ENCODE peak calls at places on chromosomes 7 and 10, in ten cellular contexts. N is NCI-H1105 treated with DMSO at 0.1 percent for 48 hours; F is putamen; Y is posterior cingulate gyrus; X is stimulated activated CD8-positive, alpha-beta memory T cell treated with anti-CD3 and anti-CD28 coated beads, Interleukin-2, amount 100 ng/mL, for 48 hours; K is upper lobe of right lung; G is activated naive CD8-positive, alpha-beta T cell treated with anti-CD3 and anti-CD28 coated beads, Interleukin-2, amount 10 ng/mL, durations not matched to agents 7 days and 5 days; T is small intestine; L is naive thymus-derived CD4-positive, alpha-beta T cell; W is D341Med. D is an unnamed sample.

GRCh38 chr10:130983749-130984148 is 327.8 kb downstream of the TCERG1L start:
- DNase-seq in N (no peak), Y (no peak), K (no peak), W (no peak), L (no peak), F (no peak), G (no peak), X (no peak), T (no peak), D (no peak)

GRCh38 chr10:22805304-22805703 is 90.9 kb upstream of the PIP4K2A start:
- DNase-seq in N (peak), G (no peak), Y (peak), L (no peak), K (no peak), T (peak), W (peak), X (no peak), F (peak), D (no peak)

GRCh38 chr7:73463966-73464365 is 30.4 kb downstream of the FZD9 start:
- DNase-seq in G (no peak), F (no peak), W (no peak), X (no peak), N (no peak), T (no peak), Y (no peak), K (no peak), L (no peak), D (no peak)

GRCh38 chr10:70850097-70850496 is 34.3 kb downstream of the SGPL1 start:
- DNase-seq in W (no peak), N (no peak), L (no peak), F (no peak), G (no peak), Y (no peak), K (no peak), X (no peak), T (no peak), D (no peak)

GRCh38 chr7:945556-946255 is 8.8 kb downstream of the ADAP1 start:
- DNase-seq in N (no peak), G (no peak), F (no peak), L (no peak), Y (peak), X (no peak), K (peak), T (peak), W (no peak), D (peak)

GRCh38 chr7:2566890-2567662 is 8.3 kb downstream of the IQCE start:
- DNase-seq in W (no peak), X (no peak), K (no peak), G (no peak), F (no peak), N (no peak), L (no peak), Y (peak), T (peak), D (peak)

GRCh38 chr10:132142396-132143161 is 44.2 kb upstream of the DPYSL4 start:
- DNase-seq in K (peak), G (peak), X (no peak), F (no peak), W (peak), T (no peak), Y (peak), N (peak), L (peak), D (peak)

GRCh38 chr10:112967200-112967599 is 17.2 kb downstream of the TCF7L2 start:
- DNase-seq in N (no peak), Y (no peak), K (no peak), T (peak), X (no peak), G (no peak), F (no peak), L (no peak), W (no peak), D (no peak)

GRCh38 chr7:44172803-44173424 is 16.3 kb downstream of the GCK start:
- DNase-seq in F (no peak), W (no peak), T (no peak), Y (no peak), N (peak), G (no peak), L (no peak), K (no peak), X (no peak), D (no peak)

GRCh38 chr10:24427678-24428409 is 218.9 kb downstream of the KIAA1217 start:
- DNase-seq in W (no peak), F (no peak), G (no peak), K (no peak), N (no peak), Y (peak), L (no peak), T (no peak), X (no peak), D (no peak)

GRCh38 chr10:43140414-43140813 is 2.2 kb downstream of the CSGALNACT2 start:
- DNase-seq in X (no peak), T (peak), F (no peak), L (no peak), K (no peak), N (no peak), Y (no peak), W (no peak), G (no peak), D (no peak)